ENCODE peak calls at places on chromosomes 4 and X, in ten cellular contexts. Y is OCI-M1; Q is stimulated activated naive CD4-positive, alpha-beta T cell; F is aorta; C is psoas muscle; O is fibroblast of mammary gland; H is stimulated activated CD4-positive, alpha-beta T cell treated with anti-CD3 and anti-CD28 coated beads, Interleukin-1b, Interleukin-23, amount 100 ng/mL, for 48 hours; M is dermis microvascular lymphatic vessel endothelial cell; G is endodermal cell; E is GM18507. B is an unnamed sample.

GRCh38 chr4:38710053-38710452 is 46.1 kb downstream of the KLF3 start:
- DNase-seq in C (no peak), Y (no peak), E (no peak), G (no peak), O (no peak), M (no peak), F (no peak), Q (no peak), H (no peak), B (no peak)

GRCh38 chr4:128766781-128767180 is 42.7 kb upstream of the JADE1 start:
- DNase-seq in M (no peak), Q (no peak), E (no peak), H (no peak), F (no peak), Y (no peak), O (no peak), G (no peak), C (no peak), B (no peak)

GRCh38 chrX:100098660-100099375 is 311.3 kb downstream of the PCDH19 start:
- DNase-seq in F (no peak), M (peak), E (no peak), O (no peak), C (no peak), Y (no peak), H (no peak), Q (no peak), G (no peak), B (no peak)

GRCh38 chr4:41028392-41029076 is 185.8 kb downstream of the APBB2 start:
- DNase-seq in H (no peak), F (no peak), Q (no peak), M (no peak), O (peak), C (no peak), Y (no peak), G (no peak), E (no peak), B (no peak)

GRCh38 chr4:62912531-62912930 is 1496.7 kb downstream of the TECRL start:
- DNase-seq in G (no peak), E (no peak), Q (no peak), Y (peak), M (no peak), F (no peak), O (no peak), C (no peak), H (no peak), B (no peak)

GRCh38 chr4:99816611-99817309 is at the start of gene DAPP1:
- DNase-seq in O (no peak), Q (peak), F (peak), E (peak), M (no peak), H (peak), Y (peak), C (no peak), G (peak), B (peak)

GRCh38 chrX:109537324-109537665 is 651 bp downstream of the NXT2 start:
- DNase-seq in Y (peak), M (peak), O (peak), F (peak), C (no peak), E (no peak), Q (no peak), G (no peak), H (no peak), B (no peak)

GRCh38 chr4:163505374-163505773 is 10.9 kb downstream of the TMA16 start:
- DNase-seq in C (no peak), H (no peak), Q (no peak), F (no peak), Y (no peak), G (no peak), M (no peak), E (no peak), O (no peak), B (no peak)

GRCh38 chr4:128782076-128782715 is 27.3 kb upstream of the JADE1 start:
- DNase-seq in F (no peak), G (peak), E (no peak), M (peak), O (no peak), Y (peak), H (peak), C (peak), Q (peak), B (no peak)

GRCh38 chr4:27931584-27931983 is 1070.9 kb downstream of the STIM2 start:
- DNase-seq in M (no peak), O (no peak), C (no peak), Y (no peak), G (no peak), F (no peak), Q (no peak), H (no peak), E (no peak), B (no peak)

GRCh38 chr4:128358231-128358902 is 70.8 kb upstream of the PGRMC2 start:
- DNase-seq in C (no peak), F (no peak), Y (no peak), E (no peak), G (no peak), H (no peak), Q (no peak), O (peak), M (no peak), B (no peak)

GRCh38 chrX:154596290-154596929 is 11.5 kb downstream of the CTAG1A start:
- DNase-seq in C (no peak), O (no peak), M (no peak), E (no peak), H (no peak), F (no peak), Q (no peak), G (peak), Y (peak), B (no peak)

GRCh38 chr4:113683143-113683542 is 78.4 kb downstream of the CAMK2D start:
- DNase-seq in Y (no peak), O (no peak), E (peak), H (peak), M (no peak), F (no peak), Q (peak), C (no peak), G (no peak), B (peak)

GRCh38 chr4:159048166-159048886 is 54.6 kb upstream of the RAPGEF2 start:
- DNase-seq in H (no peak), E (no peak), Y (no peak), O (peak), G (peak), F (peak), M (peak), Q (no peak), C (peak), B (peak)